ENCODE peak calls at places on chromosome 20, in ten cellular contexts. K, D, O, B, C, T, L, G, H and E are unnamed samples.

GRCh38 chr20:64192406-64192805 is 28.2 kb downstream of the MYT1 start:
- DNase-seq in T (peak), L (no peak), H (no peak), D (no peak), O (no peak), G (no peak), K (no peak), C (no peak), B (no peak), E (no peak)

GRCh38 chr20:12886618-12887363 is 122.0 kb upstream of the SPTLC3 start:
- DNase-seq in C (no peak), K (no peak), B (no peak), O (no peak), G (no peak), D (no peak), L (no peak), H (no peak), T (no peak), E (no peak)

GRCh38 chr20:63747622-63748355 is 8.2 kb downstream of the SLC2A4RG start:
- DNase-seq in B (no peak), D (no peak), C (no peak), L (no peak), T (no peak), O (no peak), G (no peak), K (no peak), H (no peak), E (no peak)

GRCh38 chr20:31543966-31544598 is 29.8 kb downstream of the HM13 start:
- DNase-seq in D (peak), L (peak), B (no peak), H (no peak), O (peak), T (no peak), G (no peak), K (peak), C (no peak), E (no peak)

GRCh38 chr20:59159091-59159821 is 4.4 kb upstream of the ZNF831 start:
- DNase-seq in K (no peak), T (no peak), G (peak), L (no peak), O (no peak), C (no peak), B (no peak), D (no peak), H (no peak), E (no peak)

GRCh38 chr20:50464026-50464724 is 46.0 kb upstream of the PTPN1 start:
- DNase-seq in O (peak), G (peak), L (no peak), T (peak), D (no peak), C (peak), B (peak), H (peak), K (peak), E (peak)

GRCh38 chr20:15564981-15565380 is 1008.3 kb downstream of the KIF16B start:
- DNase-seq in G (no peak), H (no peak), K (no peak), L (no peak), B (no peak), D (no peak), T (no peak), C (peak), O (no peak), E (peak)

GRCh38 chr20:35443003-35443402 is 5.0 kb upstream of the GDF5 start:
- DNase-seq in H (no peak), K (peak), C (no peak), T (no peak), D (peak), B (no peak), O (no peak), L (peak), G (no peak), E (no peak)

GRCh38 chr20:51354191-51354768 is 188.2 kb downstream of the NFATC2 start:
- DNase-seq in O (peak), K (peak), L (no peak), C (no peak), G (no peak), B (no peak), D (no peak), H (no peak), T (no peak), E (no peak)

GRCh38 chr20:24699321-24700165 is 230.1 kb downstream of the SYNDIG1 start:
- DNase-seq in G (no peak), D (no peak), O (no peak), C (no peak), K (peak), H (no peak), L (no peak), T (no peak), B (no peak), E (no peak)

GRCh38 chr20:37347347-37347823 is 1.4 kb downstream of the SRC start:
- DNase-seq in T (no peak), C (no peak), K (no peak), B (no peak), G (no peak), H (no peak), L (no peak), D (no peak), O (no peak), E (no peak)

GRCh38 chr20:13333036-13333435 is 112.0 kb downstream of the ISM1 start:
- DNase-seq in T (no peak), H (no peak), K (no peak), G (no peak), C (no peak), O (peak), B (no peak), L (no peak), D (no peak), E (no peak)